ENCODE peak calls at places on chromosome 21, in seven cellular contexts. One of them, this sample, is unnamed.

GRCh38 chr21:44892536-44893277 is 19.2 kb upstream of the PTTG1IP start:
- DNase-seq in neuronal stem cell: peak; percentile 41
- DNase-seq in H1: peak; percentile 93
- DNase-seq in H9: peak; percentile 72
- DNase-seq in IMR-90: peak; percentile 19
- DNase-seq in mesenchymal stem cell: no peak
- DNase-seq in trophoblast cell: no peak
- DNase-seq in this sample: peak; percentile 45

GRCh38 chr21:32336711-32337110 is 38.1 kb downstream of the MRAP start:
- DNase-seq in neuronal stem cell: no peak
- DNase-seq in H1: no peak
- DNase-seq in H9: no peak
- DNase-seq in IMR-90: peak; percentile 56
- DNase-seq in mesenchymal stem cell: peak; percentile 11
- DNase-seq in trophoblast cell: no peak
- DNase-seq in this sample: no peak

GRCh38 chr21:45246014-45246413 is 41.7 kb downstream of the POFUT2 start:
- DNase-seq in neuronal stem cell: no peak
- DNase-seq in H1: no peak
- DNase-seq in H9: peak; percentile 12
- DNase-seq in IMR-90: no peak
- DNase-seq in mesenchymal stem cell: no peak
- DNase-seq in trophoblast cell: no peak
- DNase-seq in this sample: no peak

GRCh38 chr21:33078907-33079582 is 9.1 kb downstream of the OLIG1 start:
- DNase-seq in neuronal stem cell: no peak
- DNase-seq in H1: no peak
- DNase-seq in H9: no peak
- DNase-seq in IMR-90: peak; percentile 84
- DNase-seq in mesenchymal stem cell: peak; percentile 46
- DNase-seq in trophoblast cell: peak; percentile 77
- DNase-seq in this sample: peak; percentile 49

GRCh38 chr21:46048926-46049889 is 48.7 kb upstream of the COL6A2 start:
- DNase-seq in neuronal stem cell: no peak
- DNase-seq in H1: peak; percentile 47
- DNase-seq in H9: peak; percentile 59
- DNase-seq in IMR-90: peak; percentile 100
- DNase-seq in mesenchymal stem cell: peak; percentile 100
- DNase-seq in trophoblast cell: peak; percentile 96
- DNase-seq in this sample: peak; percentile 63

GRCh38 chr21:46115441-46116188 is 17.7 kb downstream of the COL6A2 start:
- DNase-seq in neuronal stem cell: no peak
- DNase-seq in H1: no peak
- DNase-seq in H9: peak; percentile 18
- DNase-seq in IMR-90: no peak
- DNase-seq in mesenchymal stem cell: no peak
- DNase-seq in trophoblast cell: no peak
- DNase-seq in this sample: no peak

GRCh38 chr21:35298757-35299156 is 249.7 kb upstream of the RUNX1 start:
- DNase-seq in neuronal stem cell: no peak
- DNase-seq in H1: no peak
- DNase-seq in H9: no peak
- DNase-seq in IMR-90: no peak
- DNase-seq in mesenchymal stem cell: no peak
- DNase-seq in trophoblast cell: no peak
- DNase-seq in this sample: no peak

GRCh38 chr21:34614693-34615486 is at the start of gene RCAN1:
- DNase-seq in neuronal stem cell: peak; percentile 90
- DNase-seq in H1: peak; percentile 79
- DNase-seq in H9: peak; percentile 90
- DNase-seq in IMR-90: peak; percentile 91
- DNase-seq in mesenchymal stem cell: peak; percentile 96
- DNase-seq in trophoblast cell: peak; percentile 89
- DNase-seq in this sample: peak; percentile 95

GRCh38 chr21:21851657-21852056 is 853.4 kb downstream of the NCAM2 start:
- DNase-seq in neuronal stem cell: no peak
- DNase-seq in H1: no peak
- DNase-seq in H9: no peak
- DNase-seq in IMR-90: peak; percentile 13
- DNase-seq in mesenchymal stem cell: no peak
- DNase-seq in trophoblast cell: no peak
- DNase-seq in this sample: no peak

GRCh38 chr21:35227774-35228173 is 178.7 kb upstream of the RUNX1 start:
- DNase-seq in neuronal stem cell: no peak
- DNase-seq in H1: no peak
- DNase-seq in H9: no peak
- DNase-seq in IMR-90: no peak
- DNase-seq in mesenchymal stem cell: no peak
- DNase-seq in trophoblast cell: no peak
- DNase-seq in this sample: no peak

GRCh38 chr21:44957047-44957831 is 17.4 kb downstream of the SLX9 start:
- DNase-seq in neuronal stem cell: no peak
- DNase-seq in H1: no peak
- DNase-seq in H9: no peak
- DNase-seq in IMR-90: no peak
- DNase-seq in mesenchymal stem cell: no peak
- DNase-seq in trophoblast cell: no peak
- DNase-seq in this sample: no peak

GRCh38 chr21:35963920-35964451 is 96.3 kb downstream of the SETD4 start:
- DNase-seq in neuronal stem cell: no peak
- DNase-seq in H1: no peak
- DNase-seq in H9: no peak
- DNase-seq in IMR-90: peak; percentile 1
- DNase-seq in mesenchymal stem cell: no peak
- DNase-seq in trophoblast cell: peak; percentile 7
- DNase-seq in this sample: peak; percentile 35

GRCh38 chr21:44085491-44086321 is 21.5 kb upstream of the PWP2 start:
- DNase-seq in neuronal stem cell: no peak
- DNase-seq in H1: peak; percentile 26
- DNase-seq in H9: no peak
- DNase-seq in IMR-90: no peak
- DNase-seq in mesenchymal stem cell: no peak
- DNase-seq in trophoblast cell: no peak
- DNase-seq in this sample: no peak

GRCh38 chr21:24045775-24046215 is 1561.5 kb downstream of the MRPL39 start:
- DNase-seq in neuronal stem cell: no peak
- DNase-seq in H1: peak; percentile 42
- DNase-seq in H9: no peak
- DNase-seq in IMR-90: peak; percentile 99
- DNase-seq in mesenchymal stem cell: no peak
- DNase-seq in trophoblast cell: no peak
- DNase-seq in this sample: peak; percentile 42

GRCh38 chr21:33541105-33541711 is 709 bp downstream of the GART start:
- DNase-seq in neuronal stem cell: no peak
- DNase-seq in H1: no peak
- DNase-seq in H9: no peak
- DNase-seq in IMR-90: peak; percentile 39
- DNase-seq in mesenchymal stem cell: peak; percentile 63
- DNase-seq in trophoblast cell: no peak
- DNase-seq in this sample: peak; percentile 52

GRCh38 chr21:38914531-38915385 is 109.0 kb downstream of the ETS2 start:
- DNase-seq in neuronal stem cell: no peak
- DNase-seq in H1: peak; percentile 51
- DNase-seq in H9: peak; percentile 64
- DNase-seq in IMR-90: peak; percentile 29
- DNase-seq in mesenchymal stem cell: peak; percentile 24
- DNase-seq in trophoblast cell: no peak
- DNase-seq in this sample: no peak

GRCh38 chr21:38912789-38913119 is 107.0 kb downstream of the ETS2 start:
- DNase-seq in neuronal stem cell: no peak
- DNase-seq in H1: no peak
- DNase-seq in H9: no peak
- DNase-seq in IMR-90: no peak
- DNase-seq in mesenchymal stem cell: no peak
- DNase-seq in trophoblast cell: no peak
- DNase-seq in this sample: no peak

GRCh38 chr21:38915546-38915945 is 109.8 kb downstream of the ETS2 start:
- DNase-seq in neuronal stem cell: no peak
- DNase-seq in H1: no peak
- DNase-seq in H9: no peak
- DNase-seq in IMR-90: no peak
- DNase-seq in mesenchymal stem cell: no peak
- DNase-seq in trophoblast cell: no peak
- DNase-seq in this sample: no peak

GRCh38 chr21:38913120-38913975 is 107.6 kb downstream of the ETS2 start:
- DNase-seq in neuronal stem cell: peak; percentile 30
- DNase-seq in H1: peak; percentile 80
- DNase-seq in H9: peak; percentile 84
- DNase-seq in IMR-90: peak; percentile 69
- DNase-seq in mesenchymal stem cell: peak; percentile 40
- DNase-seq in trophoblast cell: peak; percentile 77
- DNase-seq in this sample: peak; percentile 78

DNA sequence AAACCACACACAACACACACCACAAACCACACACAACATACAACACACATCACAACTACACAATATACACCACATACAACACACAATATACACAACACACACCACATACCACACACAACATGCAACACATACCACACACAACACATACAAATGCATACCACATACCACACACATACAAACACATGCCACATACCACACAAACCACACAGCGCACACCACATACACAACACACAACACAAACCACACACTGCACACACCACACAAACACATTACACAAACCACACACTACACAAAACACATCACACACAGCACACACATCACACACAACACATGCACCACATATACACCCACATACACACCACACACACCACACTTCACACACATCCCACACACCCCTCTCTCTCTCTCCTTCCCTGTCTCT is 108.4 kb downstream of the ETS2 start:
- DNase-seq in neuronal stem cell: no peak
- DNase-seq in H1: no peak
- DNase-seq in H9: no peak
- DNase-seq in IMR-90: no peak
- DNase-seq in mesenchymal stem cell: no peak
- DNase-seq in trophoblast cell: no peak
- DNase-seq in this sample: no peak
- H2BK5ac ChIP-seq in neuronal stem cell: no peak overlapping the region
- H2BK5ac ChIP-seq in H1: peak overlapping the region; percentile 69
- H2BK5ac ChIP-seq in H9: no peak overlapping the region
- H2BK5ac ChIP-seq in IMR-90: peak overlapping the region; percentile 84
- H2BK5ac ChIP-seq in mesenchymal stem cell: no peak overlapping the region
- H2BK5ac ChIP-seq in trophoblast cell: no peak overlapping the region
- H2BK5ac ChIP-seq in this sample: no peak overlapping the region

GRCh38 chr21:37398697-37399096 is 32.1 kb downstream of the DYRK1A start:
- DNase-seq in neuronal stem cell: no peak
- DNase-seq in H1: no peak
- DNase-seq in H9: no peak
- DNase-seq in IMR-90: no peak
- DNase-seq in mesenchymal stem cell: no peak
- DNase-seq in trophoblast cell: no peak
- DNase-seq in this sample: no peak

GRCh38 chr21:37405629-37406028 is 39.1 kb downstream of the DYRK1A start:
- DNase-seq in neuronal stem cell: no peak
- DNase-seq in H1: no peak
- DNase-seq in H9: no peak
- DNase-seq in IMR-90: no peak
- DNase-seq in mesenchymal stem cell: no peak
- DNase-seq in trophoblast cell: no peak
- DNase-seq in this sample: no peak

GRCh38 chr21:37407719-37408455 is 41.3 kb downstream of the DYRK1A start:
- DNase-seq in neuronal stem cell: no peak
- DNase-seq in H1: no peak
- DNase-seq in H9: no peak
- DNase-seq in IMR-90: peak; percentile 63
- DNase-seq in mesenchymal stem cell: peak; percentile 60
- DNase-seq in trophoblast cell: no peak
- DNase-seq in this sample: no peak

GRCh38 chr21:37396855-37397254 is 30.3 kb downstream of the DYRK1A start:
- DNase-seq in neuronal stem cell: no peak
- DNase-seq in H1: no peak
- DNase-seq in H9: no peak
- DNase-seq in IMR-90: no peak
- DNase-seq in mesenchymal stem cell: no peak
- DNase-seq in trophoblast cell: peak; percentile 21
- DNase-seq in this sample: no peak

GRCh38 chr21:37402251-37402867 is 35.8 kb downstream of the DYRK1A start:
- DNase-seq in neuronal stem cell: no peak
- DNase-seq in H1: no peak
- DNase-seq in H9: no peak
- DNase-seq in IMR-90: no peak
- DNase-seq in mesenchymal stem cell: no peak
- DNase-seq in trophoblast cell: no peak
- DNase-seq in this sample: no peak
- H2BK5ac ChIP-seq in neuronal stem cell: no peak overlapping the region
- H2BK5ac ChIP-seq in H1: no peak overlapping the region
- H2BK5ac ChIP-seq in H9: no peak overlapping the region
- H2BK5ac ChIP-seq in IMR-90: no peak overlapping the region
- H2BK5ac ChIP-seq in mesenchymal stem cell: no peak overlapping the region
- H2BK5ac ChIP-seq in trophoblast cell: no peak overlapping the region
- H2BK5ac ChIP-seq in this sample: no peak overlapping the region

GRCh38 chr21:36976228-36976627 is 9.8 kb upstream of the HLCS start:
- DNase-seq in neuronal stem cell: no peak
- DNase-seq in H1: no peak
- DNase-seq in H9: no peak
- DNase-seq in IMR-90: no peak
- DNase-seq in mesenchymal stem cell: no peak
- DNase-seq in trophoblast cell: no peak
- DNase-seq in this sample: no peak
- H2BK5ac ChIP-seq in neuronal stem cell: no peak overlapping the region
- H2BK5ac ChIP-seq in H1: no peak overlapping the region
- H2BK5ac ChIP-seq in H9: no peak overlapping the region
- H2BK5ac ChIP-seq in IMR-90: no peak overlapping the region
- H2BK5ac ChIP-seq in mesenchymal stem cell: no peak overlapping the region
- H2BK5ac ChIP-seq in trophoblast cell: no peak overlapping the region
- H2BK5ac ChIP-seq in this sample: no peak overlapping the region

DNA sequence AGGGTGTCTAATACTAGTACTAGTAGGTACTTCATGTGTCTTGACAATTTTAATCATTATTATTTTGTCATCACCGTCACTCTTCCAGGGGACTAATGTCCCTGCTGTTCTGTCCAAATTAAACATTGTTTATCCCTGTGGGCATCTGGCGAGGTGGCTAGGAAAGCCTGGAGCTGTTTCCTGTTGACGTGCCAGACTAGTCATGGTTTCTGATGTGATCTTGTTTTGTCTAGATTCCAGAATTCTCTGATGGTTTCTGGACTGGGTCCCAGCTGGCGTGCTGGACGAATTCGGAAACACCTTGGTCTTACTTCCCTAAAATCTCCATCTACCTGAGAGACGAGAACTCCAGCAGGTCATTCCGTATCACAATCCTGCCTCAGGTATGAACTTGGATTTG is 66.1 kb upstream of the FAM3B start:
- DNase-seq in neuronal stem cell: no peak
- DNase-seq in H1: no peak
- DNase-seq in H9: no peak
- DNase-seq in IMR-90: peak; percentile 30
- DNase-seq in mesenchymal stem cell: no peak
- DNase-seq in trophoblast cell: no peak
- DNase-seq in this sample: no peak
- H2BK5ac ChIP-seq in neuronal stem cell: no peak overlapping the region
- H2BK5ac ChIP-seq in H1: no peak overlapping the region
- H2BK5ac ChIP-seq in H9: no peak overlapping the region
- H2BK5ac ChIP-seq in IMR-90: no peak overlapping the region
- H2BK5ac ChIP-seq in mesenchymal stem cell: no peak overlapping the region
- H2BK5ac ChIP-seq in trophoblast cell: no peak overlapping the region
- H2BK5ac ChIP-seq in this sample: no peak overlapping the region

GRCh38 chr21:29473808-29474207 is 175.1 kb downstream of the BACH1 start:
- DNase-seq in neuronal stem cell: no peak
- DNase-seq in H1: no peak
- DNase-seq in H9: no peak
- DNase-seq in IMR-90: no peak
- DNase-seq in mesenchymal stem cell: no peak
- DNase-seq in trophoblast cell: no peak
- DNase-seq in this sample: no peak
- H2BK5ac ChIP-seq in neuronal stem cell: no peak overlapping the region
- H2BK5ac ChIP-seq in H1: no peak overlapping the region
- H2BK5ac ChIP-seq in H9: no peak overlapping the region
- H2BK5ac ChIP-seq in IMR-90: no peak overlapping the region
- H2BK5ac ChIP-seq in mesenchymal stem cell: no peak overlapping the region
- H2BK5ac ChIP-seq in trophoblast cell: no peak overlapping the region
- H2BK5ac ChIP-seq in this sample: no peak overlapping the region